ENCODE peak calls at places on chromosomes 1 and 21, in five cellular contexts. One of them, this sample, is unnamed.

GRCh38 chr21:17900281-17900989 is 81.3 kb upstream of the C21orf91 start:
- DNase-seq in GM12865: no peak
- DNase-seq in neuronal stem cell: no peak
- DNase-seq in occipital lobe: no peak
- DNase-seq in left ventricle myocardium inferior: peak; percentile 51
- DNase-seq in this sample: no peak

GRCh38 chr1:90561926-90562325 is 155.2 kb downstream of the BARHL2 start:
- DNase-seq in GM12865: peak; percentile 6
- DNase-seq in neuronal stem cell: no peak
- DNase-seq in occipital lobe: no peak
- DNase-seq in left ventricle myocardium inferior: no peak
- DNase-seq in this sample: no peak

GRCh38 chr1:218546314-218546713 is 201.2 kb downstream of the TGFB2 start:
- DNase-seq in GM12865: no peak
- DNase-seq in neuronal stem cell: no peak
- DNase-seq in occipital lobe: no peak
- DNase-seq in left ventricle myocardium inferior: no peak
- DNase-seq in this sample: no peak

GRCh38 chr1:27520651-27521050 is 30.7 kb upstream of the WASF2 start:
- DNase-seq in GM12865: no peak
- DNase-seq in neuronal stem cell: no peak
- DNase-seq in occipital lobe: peak; percentile 23
- DNase-seq in left ventricle myocardium inferior: peak; percentile 60
- DNase-seq in this sample: no peak

GRCh38 chr1:203631349-203631748 is 4.7 kb downstream of the ATP2B4 start:
- DNase-seq in GM12865: no peak
- DNase-seq in neuronal stem cell: no peak
- DNase-seq in occipital lobe: no peak
- DNase-seq in left ventricle myocardium inferior: no peak
- DNase-seq in this sample: no peak

GRCh38 chr1:153776352-153776751 is 1.1 kb downstream of the SLC27A3 start:
- DNase-seq in GM12865: no peak
- DNase-seq in neuronal stem cell: no peak
- DNase-seq in occipital lobe: no peak
- DNase-seq in left ventricle myocardium inferior: no peak
- DNase-seq in this sample: no peak

GRCh38 chr21:40146201-40146890 is 279.1 kb downstream of the PCP4 start:
- DNase-seq in GM12865: no peak
- DNase-seq in neuronal stem cell: no peak
- DNase-seq in occipital lobe: no peak
- DNase-seq in left ventricle myocardium inferior: no peak
- DNase-seq in this sample: no peak

GRCh38 chr1:182617734-182618288 is 13.6 kb upstream of the RGS16 start:
- DNase-seq in GM12865: peak; percentile 51
- DNase-seq in neuronal stem cell: no peak
- DNase-seq in occipital lobe: peak; percentile 48
- DNase-seq in left ventricle myocardium inferior: no peak
- DNase-seq in this sample: no peak

GRCh38 chr21:45278156-45278911 is 9.4 kb downstream of the POFUT2 start:
- DNase-seq in GM12865: no peak
- DNase-seq in neuronal stem cell: no peak
- DNase-seq in occipital lobe: no peak
- DNase-seq in left ventricle myocardium inferior: no peak
- DNase-seq in this sample: no peak

GRCh38 chr1:246008256-246008901 is 498.7 kb downstream of the SMYD3 start:
- DNase-seq in GM12865: no peak
- DNase-seq in neuronal stem cell: no peak
- DNase-seq in occipital lobe: no peak
- DNase-seq in left ventricle myocardium inferior: no peak
- DNase-seq in this sample: no peak

GRCh38 chr1:62689524-62689923 is 1.3 kb upstream of the DOCK7 start:
- DNase-seq in GM12865: peak; percentile 2
- DNase-seq in neuronal stem cell: no peak
- DNase-seq in occipital lobe: no peak
- DNase-seq in left ventricle myocardium inferior: no peak
- DNase-seq in this sample: no peak

This sample was measured in D721Med.